ENCODE peak calls at places on chromosomes 6 and 20, in ten cellular contexts. One of them, this sample, is unnamed. For H3K36me3, the result is how much of the 10 kb centered on the place peaks cover.

GRCh38 chr6:148544421-148544820 is 201.8 kb downstream of the SASH1 start:
- DNase-seq in heart right ventricle: no peak
- DNase-seq in colonic mucosa: no peak
- DNase-seq in neural progenitor cell: no peak
- DNase-seq in tibial artery: no peak
- DNase-seq in H7: no peak
- DNase-seq in OCI-LY7: no peak
- DNase-seq in CD4-positive, CD25-positive, alpha-beta regulatory T cell: no peak
- DNase-seq in brain microvascular endothelial cell: no peak
- DNase-seq in DND-41: no peak
- DNase-seq in this sample: no peak

GRCh38 chr20:4014031-4014474 is 1.3 kb downstream of the RNF24 start:
- DNase-seq in heart right ventricle: no peak
- DNase-seq in colonic mucosa: peak
- DNase-seq in neural progenitor cell: peak
- DNase-seq in tibial artery: no peak
- DNase-seq in H7: no peak
- DNase-seq in OCI-LY7: peak
- DNase-seq in CD4-positive, CD25-positive, alpha-beta regulatory T cell: no peak
- DNase-seq in brain microvascular endothelial cell: peak
- DNase-seq in DND-41: peak
- DNase-seq in this sample: peak

GRCh38 chr20:13821876-13822275 is 37.0 kb downstream of the NDUFAF5 start:
- DNase-seq in heart right ventricle: no peak
- DNase-seq in colonic mucosa: no peak
- DNase-seq in neural progenitor cell: no peak
- DNase-seq in tibial artery: no peak
- DNase-seq in H7: no peak
- DNase-seq in OCI-LY7: no peak
- DNase-seq in CD4-positive, CD25-positive, alpha-beta regulatory T cell: no peak
- DNase-seq in brain microvascular endothelial cell: no peak
- DNase-seq in DND-41: no peak
- DNase-seq in this sample: no peak

GRCh38 chr6:21603516-21603952 is 10.0 kb downstream of the SOX4 start:
- DNase-seq in heart right ventricle: no peak
- DNase-seq in colonic mucosa: no peak
- DNase-seq in neural progenitor cell: no peak
- DNase-seq in tibial artery: no peak
- DNase-seq in H7: no peak
- DNase-seq in OCI-LY7: peak
- DNase-seq in CD4-positive, CD25-positive, alpha-beta regulatory T cell: no peak
- DNase-seq in brain microvascular endothelial cell: no peak
- DNase-seq in DND-41: peak
- DNase-seq in this sample: no peak

GRCh38 chr6:105793132-105793531 is 293.0 kb upstream of the PRDM1 start:
- DNase-seq in heart right ventricle: no peak
- DNase-seq in colonic mucosa: peak
- DNase-seq in neural progenitor cell: no peak
- DNase-seq in tibial artery: no peak
- DNase-seq in H7: no peak
- DNase-seq in OCI-LY7: peak
- DNase-seq in CD4-positive, CD25-positive, alpha-beta regulatory T cell: no peak
- DNase-seq in brain microvascular endothelial cell: no peak
- DNase-seq in DND-41: peak
- DNase-seq in this sample: no peak

GRCh38 chr6:18958146-18958545 is 571.0 kb downstream of the RNF144B start:
- DNase-seq in heart right ventricle: no peak
- DNase-seq in colonic mucosa: no peak
- DNase-seq in neural progenitor cell: no peak
- DNase-seq in tibial artery: no peak
- DNase-seq in H7: no peak
- DNase-seq in OCI-LY7: no peak
- DNase-seq in CD4-positive, CD25-positive, alpha-beta regulatory T cell: no peak
- DNase-seq in brain microvascular endothelial cell: no peak
- DNase-seq in DND-41: no peak
- DNase-seq in this sample: no peak

GRCh38 chr20:16147916-16148315 is 425.3 kb downstream of the KIF16B start:
- DNase-seq in heart right ventricle: no peak
- DNase-seq in colonic mucosa: no peak
- DNase-seq in neural progenitor cell: no peak
- DNase-seq in tibial artery: no peak
- DNase-seq in H7: no peak
- DNase-seq in OCI-LY7: no peak
- DNase-seq in CD4-positive, CD25-positive, alpha-beta regulatory T cell: no peak
- DNase-seq in brain microvascular endothelial cell: no peak
- DNase-seq in DND-41: no peak
- DNase-seq in this sample: no peak

GRCh38 chr20:38433304-38433972 is 1.7 kb downstream of the SNHG17 start:
- DNase-seq in heart right ventricle: no peak
- DNase-seq in colonic mucosa: no peak
- DNase-seq in neural progenitor cell: no peak
- DNase-seq in tibial artery: no peak
- DNase-seq in H7: no peak
- DNase-seq in OCI-LY7: no peak
- DNase-seq in CD4-positive, CD25-positive, alpha-beta regulatory T cell: no peak
- DNase-seq in brain microvascular endothelial cell: no peak
- DNase-seq in DND-41: no peak
- DNase-seq in this sample: no peak

GRCh38 chr20:53890434-53891305 is 179.7 kb downstream of the BCAS1 start:
- DNase-seq in heart right ventricle: no peak
- DNase-seq in colonic mucosa: peak
- DNase-seq in neural progenitor cell: no peak
- DNase-seq in tibial artery: no peak
- DNase-seq in H7: no peak
- DNase-seq in OCI-LY7: no peak
- DNase-seq in CD4-positive, CD25-positive, alpha-beta regulatory T cell: no peak
- DNase-seq in brain microvascular endothelial cell: no peak
- DNase-seq in DND-41: no peak
- DNase-seq in this sample: peak

GRCh38 chr6:128005009-128005408 is 104.2 kb upstream of the THEMIS start:
- DNase-seq in heart right ventricle: no peak
- DNase-seq in colonic mucosa: no peak
- DNase-seq in neural progenitor cell: no peak
- DNase-seq in tibial artery: no peak
- DNase-seq in H7: no peak
- DNase-seq in OCI-LY7: no peak
- DNase-seq in CD4-positive, CD25-positive, alpha-beta regulatory T cell: no peak
- DNase-seq in brain microvascular endothelial cell: no peak
- DNase-seq in DND-41: no peak
- DNase-seq in this sample: peak

GRCh38 chr6:44221291-44221960 is 2.0 kb upstream of the SLC29A1 start:
- DNase-seq in heart right ventricle: peak
- DNase-seq in colonic mucosa: peak
- DNase-seq in neural progenitor cell: peak
- DNase-seq in tibial artery: peak
- DNase-seq in H7: peak
- DNase-seq in OCI-LY7: peak
- DNase-seq in CD4-positive, CD25-positive, alpha-beta regulatory T cell: peak
- DNase-seq in brain microvascular endothelial cell: peak
- DNase-seq in DND-41: peak
- DNase-seq in this sample: peak

GRCh38 chr6:3231213-3232016 is 4.0 kb upstream of the TUBB2B start:
- DNase-seq in heart right ventricle: no peak
- DNase-seq in colonic mucosa: peak
- DNase-seq in neural progenitor cell: peak
- DNase-seq in tibial artery: peak
- DNase-seq in H7: peak
- DNase-seq in OCI-LY7: no peak
- DNase-seq in CD4-positive, CD25-positive, alpha-beta regulatory T cell: no peak
- DNase-seq in brain microvascular endothelial cell: peak
- DNase-seq in DND-41: no peak
- DNase-seq in this sample: no peak

DNA sequence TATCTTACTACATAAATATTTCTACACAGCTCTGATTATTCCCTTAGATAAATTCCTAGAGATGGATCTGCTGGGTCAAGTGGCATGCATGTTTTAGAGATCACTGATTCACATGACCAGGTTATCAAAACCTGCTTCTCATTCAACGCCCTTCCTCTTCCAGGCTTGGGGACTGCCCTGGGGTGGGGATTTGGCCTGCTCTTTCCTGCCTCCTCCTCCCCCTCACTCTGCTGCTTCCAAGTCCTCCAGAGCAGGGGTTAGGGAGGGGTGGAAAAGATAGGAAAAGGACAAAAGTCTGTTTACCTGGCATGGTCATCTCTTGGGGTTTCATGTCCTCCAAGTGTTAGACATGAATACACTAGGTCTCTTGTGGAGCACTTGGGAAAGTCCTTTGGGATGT is 105.6 kb upstream of the GPR6 start:
- DNase-seq in heart right ventricle: no peak
- DNase-seq in colonic mucosa: no peak
- DNase-seq in neural progenitor cell: no peak
- DNase-seq in tibial artery: no peak
- DNase-seq in H7: no peak
- DNase-seq in OCI-LY7: no peak
- DNase-seq in CD4-positive, CD25-positive, alpha-beta regulatory T cell: no peak
- DNase-seq in brain microvascular endothelial cell: no peak
- DNase-seq in DND-41: no peak
- DNase-seq in this sample: no peak
- H3K36me3 ChIP-seq in heart right ventricle: under half
- H3K36me3 ChIP-seq in colonic mucosa: under half
- H3K36me3 ChIP-seq in neural progenitor cell: under half
- H3K36me3 ChIP-seq in tibial artery: under half
- H3K36me3 ChIP-seq in H7: under half
- H3K36me3 ChIP-seq in OCI-LY7: under half
- H3K36me3 ChIP-seq in CD4-positive, CD25-positive, alpha-beta regulatory T cell: under half
- H3K36me3 ChIP-seq in brain microvascular endothelial cell: under half
- H3K36me3 ChIP-seq in DND-41: under half
- H3K36me3 ChIP-seq in this sample: under half

GRCh38 chr20:25016471-25016870 is 23.9 kb upstream of the APMAP start:
- DNase-seq in heart right ventricle: no peak
- DNase-seq in colonic mucosa: no peak
- DNase-seq in neural progenitor cell: no peak
- DNase-seq in tibial artery: peak
- DNase-seq in H7: no peak
- DNase-seq in OCI-LY7: no peak
- DNase-seq in CD4-positive, CD25-positive, alpha-beta regulatory T cell: no peak
- DNase-seq in brain microvascular endothelial cell: no peak
- DNase-seq in DND-41: no peak
- DNase-seq in this sample: no peak
- H3K36me3 ChIP-seq in heart right ventricle: under half
- H3K36me3 ChIP-seq in colonic mucosa: under half
- H3K36me3 ChIP-seq in neural progenitor cell: under half
- H3K36me3 ChIP-seq in tibial artery: under half
- H3K36me3 ChIP-seq in H7: under half
- H3K36me3 ChIP-seq in OCI-LY7: under half
- H3K36me3 ChIP-seq in CD4-positive, CD25-positive, alpha-beta regulatory T cell: half or more
- H3K36me3 ChIP-seq in brain microvascular endothelial cell: under half
- H3K36me3 ChIP-seq in DND-41: half or more
- H3K36me3 ChIP-seq in this sample: under half

GRCh38 chr20:24978493-24978892 is 14.1 kb downstream of the APMAP start:
- DNase-seq in heart right ventricle: no peak
- DNase-seq in colonic mucosa: peak
- DNase-seq in neural progenitor cell: no peak
- DNase-seq in tibial artery: no peak
- DNase-seq in H7: no peak
- DNase-seq in OCI-LY7: no peak
- DNase-seq in CD4-positive, CD25-positive, alpha-beta regulatory T cell: no peak
- DNase-seq in brain microvascular endothelial cell: no peak
- DNase-seq in DND-41: peak
- DNase-seq in this sample: no peak
- H3K36me3 ChIP-seq in heart right ventricle: under half
- H3K36me3 ChIP-seq in colonic mucosa: under half
- H3K36me3 ChIP-seq in neural progenitor cell: under half
- H3K36me3 ChIP-seq in tibial artery: half or more
- H3K36me3 ChIP-seq in H7: under half
- H3K36me3 ChIP-seq in OCI-LY7: half or more
- H3K36me3 ChIP-seq in CD4-positive, CD25-positive, alpha-beta regulatory T cell: half or more
- H3K36me3 ChIP-seq in brain microvascular endothelial cell: under half
- H3K36me3 ChIP-seq in DND-41: half or more
- H3K36me3 ChIP-seq in this sample: under half

GRCh38 chr6:7176208-7176607 is 68.4 kb downstream of the RREB1 start:
- DNase-seq in heart right ventricle: no peak
- DNase-seq in colonic mucosa: no peak
- DNase-seq in neural progenitor cell: no peak
- DNase-seq in tibial artery: no peak
- DNase-seq in H7: no peak
- DNase-seq in OCI-LY7: no peak
- DNase-seq in CD4-positive, CD25-positive, alpha-beta regulatory T cell: no peak
- DNase-seq in brain microvascular endothelial cell: no peak
- DNase-seq in DND-41: no peak
- DNase-seq in this sample: no peak
- H3K36me3 ChIP-seq in heart right ventricle: under half
- H3K36me3 ChIP-seq in colonic mucosa: under half
- H3K36me3 ChIP-seq in neural progenitor cell: under half
- H3K36me3 ChIP-seq in tibial artery: under half
- H3K36me3 ChIP-seq in H7: under half
- H3K36me3 ChIP-seq in OCI-LY7: under half
- H3K36me3 ChIP-seq in CD4-positive, CD25-positive, alpha-beta regulatory T cell: under half
- H3K36me3 ChIP-seq in brain microvascular endothelial cell: under half
- H3K36me3 ChIP-seq in DND-41: under half
- H3K36me3 ChIP-seq in this sample: under half

DNA sequence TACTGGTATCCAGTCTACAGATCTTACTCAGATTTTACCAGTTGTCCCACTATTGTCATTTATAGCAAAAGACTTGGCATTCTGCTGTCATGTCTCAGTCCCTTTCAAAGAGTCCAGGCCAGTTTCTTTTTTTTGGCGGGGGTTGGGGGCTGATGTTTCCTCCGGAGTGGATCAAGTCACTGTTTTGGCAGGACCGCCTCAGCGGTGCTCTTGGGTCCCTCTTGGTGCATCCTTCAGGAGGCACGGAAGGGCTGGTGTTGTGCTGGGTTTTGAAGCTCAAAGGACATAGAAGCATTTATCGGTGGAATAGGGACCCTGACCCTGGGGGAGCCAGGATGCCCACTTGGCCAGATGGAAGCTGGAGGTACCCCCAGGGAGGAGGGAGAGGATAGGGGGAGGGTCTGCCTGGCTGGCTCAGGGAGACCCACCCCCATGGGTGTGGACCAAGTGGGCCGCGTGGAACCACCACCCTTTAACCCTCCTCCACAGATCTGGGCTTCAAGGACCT is 10.8 kb downstream of the RBCK1 start:
- DNase-seq in heart right ventricle: no peak
- DNase-seq in colonic mucosa: no peak
- DNase-seq in neural progenitor cell: no peak
- DNase-seq in tibial artery: peak
- DNase-seq in H7: no peak
- DNase-seq in OCI-LY7: no peak
- DNase-seq in CD4-positive, CD25-positive, alpha-beta regulatory T cell: no peak
- DNase-seq in brain microvascular endothelial cell: no peak
- DNase-seq in DND-41: no peak
- DNase-seq in this sample: no peak
- H3K36me3 ChIP-seq in heart right ventricle: under half
- H3K36me3 ChIP-seq in colonic mucosa: under half
- H3K36me3 ChIP-seq in neural progenitor cell: under half
- H3K36me3 ChIP-seq in tibial artery: under half
- H3K36me3 ChIP-seq in H7: under half
- H3K36me3 ChIP-seq in OCI-LY7: half or more
- H3K36me3 ChIP-seq in CD4-positive, CD25-positive, alpha-beta regulatory T cell: under half
- H3K36me3 ChIP-seq in brain microvascular endothelial cell: under half
- H3K36me3 ChIP-seq in DND-41: half or more
- H3K36me3 ChIP-seq in this sample: under half

DNA sequence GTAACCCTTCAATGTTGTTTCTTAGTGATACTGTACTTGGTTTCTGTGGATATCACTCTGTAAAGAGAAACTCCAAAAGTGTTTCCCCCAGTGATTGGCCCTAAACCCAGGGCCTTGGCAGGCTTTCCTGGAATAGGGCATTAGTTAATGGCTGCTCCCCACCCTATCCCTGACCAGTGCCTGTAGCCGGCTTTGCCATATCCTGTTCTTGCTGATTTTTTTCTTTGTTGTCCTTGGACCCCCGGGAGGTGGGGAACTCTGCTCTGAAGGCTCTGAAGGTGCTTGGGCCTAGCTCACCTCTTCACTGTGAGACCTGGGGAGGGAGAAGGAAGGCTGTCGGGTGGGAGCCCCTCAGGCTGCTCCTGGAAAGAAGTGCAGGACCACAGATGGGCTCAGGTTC is 120.1 kb downstream of the TCP11 start:
- DNase-seq in heart right ventricle: peak
- DNase-seq in colonic mucosa: no peak
- DNase-seq in neural progenitor cell: no peak
- DNase-seq in tibial artery: peak
- DNase-seq in H7: no peak
- DNase-seq in OCI-LY7: no peak
- DNase-seq in CD4-positive, CD25-positive, alpha-beta regulatory T cell: no peak
- DNase-seq in brain microvascular endothelial cell: no peak
- DNase-seq in DND-41: no peak
- DNase-seq in this sample: peak
- H3K36me3 ChIP-seq in heart right ventricle: under half
- H3K36me3 ChIP-seq in colonic mucosa: under half
- H3K36me3 ChIP-seq in neural progenitor cell: under half
- H3K36me3 ChIP-seq in tibial artery: under half
- H3K36me3 ChIP-seq in H7: under half
- H3K36me3 ChIP-seq in OCI-LY7: under half
- H3K36me3 ChIP-seq in CD4-positive, CD25-positive, alpha-beta regulatory T cell: under half
- H3K36me3 ChIP-seq in brain microvascular endothelial cell: under half
- H3K36me3 ChIP-seq in DND-41: under half
- H3K36me3 ChIP-seq in this sample: under half

This sample was measured in MG63.